ENCODE peak calls at places on chromosomes 13 and 19, in five cellular contexts. H, K, P, Y and A are unnamed samples. For H3K27me3, the result is how much of the 10 kb centered on the place peaks cover.

GRCh38 chr19:30551271-30551670 is 179.1 kb downstream of the ZNF536 start:
- DNase-seq in H (peak), K (no peak), P (no peak), Y (no peak), A (no peak)

GRCh38 chr19:35502751-35503150 is 10.7 kb downstream of the DMKN start:
- DNase-seq in H (no peak), K (no peak), P (no peak), Y (no peak), A (no peak)

GRCh38 chr13:87941244-87941643 is 270.1 kb downstream of the SLITRK5 start:
- DNase-seq in H (no peak), K (no peak), P (no peak), Y (no peak), A (no peak)

GRCh38 chr19:39124136-39124764 is 1.3 kb upstream of the PAK4 start:
- DNase-seq in H (peak), K (no peak), P (no peak), Y (no peak), A (no peak)

GRCh38 chr19:37403403-37403802 is 32.5 kb downstream of the ZNF527 start:
- DNase-seq in H (no peak), K (no peak), P (no peak), Y (no peak), A (no peak)

GRCh38 chr19:12075538-12076139 is 11.1 kb downstream of the ZNF844 start:
- DNase-seq in H (no peak), K (no peak), P (no peak), Y (no peak), A (no peak)

GRCh38 chr13:30826911-30827577 is 79.0 kb upstream of the MEDAG start:
- DNase-seq in H (peak), K (no peak), P (no peak), Y (no peak), A (no peak)

GRCh38 chr13:25300861-25301346 is 521 bp upstream of the NUP58 start:
- DNase-seq in H (peak), K (peak), P (no peak), Y (no peak), A (no peak)

GRCh38 chr19:38251564-38252051 is 4.6 kb downstream of the PPP1R14A start:
- DNase-seq in H (peak), K (peak), P (peak), Y (no peak), A (no peak)

GRCh38 chr19:45752639-45753038 is 16.4 kb downstream of the SIX5 start:
- DNase-seq in H (no peak), K (no peak), P (no peak), Y (no peak), A (no peak)
- TF ChIP-seq CTCF in H (no peak), K (no peak), P (no peak), Y (no peak), A (no peak)

DNA sequence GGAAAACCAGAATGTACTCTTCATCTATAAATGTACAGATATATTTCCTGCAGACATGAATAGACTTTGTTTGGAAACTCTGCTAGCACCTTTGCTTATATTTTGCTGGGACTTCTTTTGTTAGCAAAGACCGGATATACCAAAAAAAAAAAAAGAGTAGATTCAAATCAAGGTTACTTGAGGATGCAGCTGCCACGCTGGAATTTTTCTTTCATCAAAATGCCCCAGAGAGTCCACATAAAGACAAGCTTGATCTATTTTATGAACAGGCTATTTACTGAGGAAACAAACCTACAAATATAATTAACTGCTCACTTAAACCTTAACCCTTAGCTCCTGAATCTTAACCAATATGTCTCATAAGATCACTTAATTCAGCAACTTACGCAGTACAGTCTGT is 27.1 kb upstream of the DOCK9 start:
- DNase-seq in H (no peak), K (no peak), P (no peak), Y (no peak), A (no peak)
- H3K4me3 ChIP-seq in H (no peak), K (no peak), P (no peak), Y (no peak), A (no peak)

GRCh38 chr13:28373803-28374202 is 121.1 kb downstream of the FLT1 start:
- DNase-seq in H (no peak), K (no peak), P (no peak), Y (no peak), A (no peak)
- H3K27me3 ChIP-seq in H (under half), K (under half), P (under half), Y (under half), A (under half)

DNA sequence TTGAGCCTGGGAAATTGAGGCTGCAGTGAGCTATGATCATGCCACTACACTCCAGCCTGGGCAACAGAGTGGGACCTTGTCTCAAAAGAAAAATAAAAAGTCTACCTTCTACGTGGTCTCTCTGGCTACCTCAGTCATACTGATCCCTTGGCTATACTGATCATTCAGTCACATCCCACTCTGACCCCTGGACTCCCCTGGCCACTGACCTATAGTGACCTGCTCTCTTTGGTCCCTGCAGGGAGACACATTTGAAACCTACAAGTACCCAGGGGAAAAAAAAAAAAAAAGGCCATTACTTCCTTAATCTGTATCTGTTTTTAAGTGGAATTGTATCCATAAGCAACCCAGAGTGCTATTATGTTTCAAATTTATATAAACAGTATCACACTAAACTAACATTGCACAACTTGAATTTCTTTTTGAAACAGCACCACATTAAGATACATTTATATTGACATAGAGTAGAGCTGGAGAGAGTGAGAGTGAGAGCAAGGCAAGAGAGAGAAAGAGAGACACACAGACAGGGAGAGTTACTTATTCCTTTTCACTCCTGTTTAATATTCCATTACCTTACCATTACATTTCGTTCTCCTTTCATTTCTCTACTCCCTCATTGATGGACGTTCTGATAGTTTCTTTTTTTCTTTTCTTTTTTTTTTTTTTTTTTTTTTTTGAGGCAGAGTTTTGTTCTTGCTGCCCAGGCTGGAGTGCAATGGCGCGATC is 23.7 kb upstream of the CERS4 start:
- DNase-seq in H (no peak), K (no peak), P (no peak), Y (no peak), A (no peak)
- TF ChIP-seq CTCF in H (no peak), K (no peak), P (no peak), Y (no peak), A (no peak)

DNA sequence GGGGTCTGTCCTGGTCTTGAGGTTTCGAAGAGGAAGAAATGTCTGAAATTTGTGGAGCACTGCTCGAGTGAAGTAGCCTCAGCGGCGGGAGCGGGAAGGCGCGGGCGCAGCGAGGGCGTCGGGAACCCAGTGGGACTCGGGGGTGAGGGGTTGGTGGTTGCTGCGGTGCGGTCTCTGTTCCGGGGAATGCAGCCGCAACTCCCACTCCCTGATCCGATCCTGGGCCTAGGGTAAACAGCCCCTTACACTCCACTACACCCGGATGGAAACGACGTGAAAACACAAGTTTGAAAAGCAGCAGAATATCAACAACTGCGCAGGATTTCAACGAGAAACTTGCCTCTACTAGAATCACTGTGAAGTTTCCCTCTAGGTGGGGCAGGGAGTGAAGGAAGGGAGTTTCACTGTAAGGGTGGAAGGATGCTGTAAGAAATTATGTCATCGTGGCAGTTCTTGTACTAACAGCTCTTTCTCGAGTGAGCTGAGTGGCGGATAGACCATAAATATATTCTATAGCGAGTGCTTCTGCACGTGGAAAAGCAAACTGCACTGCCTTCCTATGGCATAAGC is 2.0 kb upstream of the KLF12 start:
- DNase-seq in H (no peak), K (peak), P (peak), Y (no peak), A (no peak)
- H3K4me3 ChIP-seq in H (peak), K (peak), P (peak), Y (peak), A (peak)

DNA sequence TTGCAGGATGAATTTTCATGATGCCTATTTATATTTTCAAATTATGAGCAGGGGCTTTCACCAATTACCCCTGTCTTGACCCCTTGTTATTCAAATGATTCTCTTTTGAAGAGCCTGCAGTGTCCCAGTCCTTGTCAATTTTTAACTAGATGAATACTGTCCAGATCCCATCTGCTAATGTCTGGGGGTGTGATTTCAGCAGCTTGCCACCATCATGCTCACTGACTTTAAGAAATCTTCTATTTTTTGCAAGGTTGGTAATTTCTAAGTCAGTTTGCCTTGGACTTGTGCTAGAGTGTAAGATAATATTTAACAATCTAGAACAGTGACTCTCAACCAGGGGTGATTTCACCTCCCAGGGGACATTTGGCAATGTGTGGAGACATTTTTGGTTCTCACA is 106.0 kb downstream of the CACNA1A start:
- DNase-seq in H (no peak), K (no peak), P (no peak), Y (no peak), A (no peak)
- H3K27me3 ChIP-seq in H (under half), K (under half), P (under half), Y (under half), A (under half)

GRCh38 chr19:55132453-55133129 is 15.2 kb upstream of the PPP1R12C start:
- DNase-seq in H (no peak), K (no peak), P (no peak), Y (no peak), A (no peak)
- TF ChIP-seq CTCF in H (peak), K (no peak), P (no peak), Y (no peak), A (peak)

GRCh38 chr19:55080121-55080914 is 4.6 kb downstream of the EPS8L1 start:
- DNase-seq in H (peak), K (peak), P (peak), Y (peak), A (no peak)

GRCh38 chr19:55082023-55082851 is 6.6 kb downstream of the EPS8L1 start:
- DNase-seq in H (peak), K (peak), P (peak), Y (no peak), A (no peak)

GRCh38 chr19:55083004-55083850 is 7.6 kb downstream of the EPS8L1 start:
- DNase-seq in H (peak), K (no peak), P (no peak), Y (no peak), A (no peak)

GRCh38 chr19:55080915-55081772 is 5.5 kb downstream of the EPS8L1 start:
- DNase-seq in H (peak), K (peak), P (peak), Y (peak), A (no peak)

DNA sequence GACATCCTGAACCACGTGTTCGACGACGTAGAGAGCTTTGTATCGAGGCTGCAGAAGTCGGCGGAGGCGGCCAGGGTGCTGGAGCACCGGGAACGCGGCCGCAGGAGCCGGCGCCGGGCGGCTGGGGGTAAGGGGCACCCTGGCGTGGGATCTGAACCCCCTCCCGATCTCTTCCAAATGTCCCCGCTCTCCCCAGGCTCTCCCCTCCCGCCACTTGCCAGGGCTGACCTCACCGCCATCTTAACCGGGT is 6.0 kb downstream of the EPS8L1 start:
- DNase-seq in H (no peak), K (no peak), P (no peak), Y (no peak), A (no peak)
- H3K4me3 ChIP-seq in H (no peak), K (peak), P (no peak), Y (no peak), A (no peak)

GRCh38 chr19:7706662-7707454 is 4.9 kb upstream of the FCER2 start:
- DNase-seq in H (no peak), K (no peak), P (no peak), Y (no peak), A (no peak)

GRCh38 chr19:7704280-7705060 is 2.5 kb upstream of the FCER2 start:
- DNase-seq in H (no peak), K (no peak), P (no peak), Y (no peak), A (no peak)

GRCh38 chr19:7703332-7703731 is 1.4 kb upstream of the FCER2 start:
- DNase-seq in H (no peak), K (no peak), P (no peak), Y (no peak), A (no peak)

GRCh38 chr19:7706188-7706530 is 4.2 kb upstream of the FCER2 start:
- DNase-seq in H (no peak), K (no peak), P (no peak), Y (no peak), A (no peak)

GRCh38 chr19:7705387-7706187 is 3.7 kb upstream of the FCER2 start:
- DNase-seq in H (no peak), K (peak), P (no peak), Y (no peak), A (no peak)
- H3K27me3 ChIP-seq in H (under half), K (under half), P (under half), Y (under half), A (under half)